ENCODE peak calls at places on chromosomes 2 and 18, in eight cellular contexts. One of them, this sample, is unnamed.

GRCh38 chr2:127566576-127566975 is 31.1 kb downstream of the MYO7B start:
- DNase-seq in HS-5: no peak
- DNase-seq in GM20000: no peak
- DNase-seq in activated T-helper 1 cell treated with anti-CD3 and anti-CD28 coated beads, Interleukin-2, amount 50 U/mL, for 16 hours: no peak
- DNase-seq in RWPE1: no peak
- DNase-seq in BE2C: no peak
- DNase-seq in T-cell: no peak
- DNase-seq in ureter: peak
- DNase-seq in this sample: no peak

GRCh38 chr2:204024503-204024902 is 87.9 kb downstream of the ICOS start:
- DNase-seq in HS-5: no peak
- DNase-seq in GM20000: no peak
- DNase-seq in activated T-helper 1 cell treated with anti-CD3 and anti-CD28 coated beads, Interleukin-2, amount 50 U/mL, for 16 hours: no peak
- DNase-seq in RWPE1: peak
- DNase-seq in BE2C: peak
- DNase-seq in T-cell: no peak
- DNase-seq in ureter: no peak
- DNase-seq in this sample: no peak

GRCh38 chr2:71606244-71606643 is 152.9 kb downstream of the DYSF start:
- DNase-seq in HS-5: no peak
- DNase-seq in GM20000: no peak
- DNase-seq in activated T-helper 1 cell treated with anti-CD3 and anti-CD28 coated beads, Interleukin-2, amount 50 U/mL, for 16 hours: no peak
- DNase-seq in RWPE1: no peak
- DNase-seq in BE2C: no peak
- DNase-seq in T-cell: no peak
- DNase-seq in ureter: no peak
- DNase-seq in this sample: no peak

GRCh38 chr18:51559198-51559901 is 361.9 kb upstream of the MEX3C start:
- DNase-seq in HS-5: no peak
- DNase-seq in GM20000: no peak
- DNase-seq in activated T-helper 1 cell treated with anti-CD3 and anti-CD28 coated beads, Interleukin-2, amount 50 U/mL, for 16 hours: no peak
- DNase-seq in RWPE1: no peak
- DNase-seq in BE2C: no peak
- DNase-seq in T-cell: no peak
- DNase-seq in ureter: no peak
- DNase-seq in this sample: no peak

GRCh38 chr2:38074775-38075435 is 1.0 kb downstream of the CYP1B1 start:
- DNase-seq in HS-5: no peak
- DNase-seq in GM20000: peak
- DNase-seq in activated T-helper 1 cell treated with anti-CD3 and anti-CD28 coated beads, Interleukin-2, amount 50 U/mL, for 16 hours: no peak
- DNase-seq in RWPE1: no peak
- DNase-seq in BE2C: no peak
- DNase-seq in T-cell: no peak
- DNase-seq in ureter: no peak
- DNase-seq in this sample: no peak

GRCh38 chr2:35530615-35531135 is 824.9 kb upstream of the CRIM1 start:
- DNase-seq in HS-5: no peak
- DNase-seq in GM20000: no peak
- DNase-seq in activated T-helper 1 cell treated with anti-CD3 and anti-CD28 coated beads, Interleukin-2, amount 50 U/mL, for 16 hours: no peak
- DNase-seq in RWPE1: no peak
- DNase-seq in BE2C: no peak
- DNase-seq in T-cell: no peak
- DNase-seq in ureter: no peak
- DNase-seq in this sample: no peak

GRCh38 chr2:59804662-59805258 is 748.7 kb downstream of the BCL11A start:
- DNase-seq in HS-5: no peak
- DNase-seq in GM20000: no peak
- DNase-seq in activated T-helper 1 cell treated with anti-CD3 and anti-CD28 coated beads, Interleukin-2, amount 50 U/mL, for 16 hours: no peak
- DNase-seq in RWPE1: no peak
- DNase-seq in BE2C: no peak
- DNase-seq in T-cell: no peak
- DNase-seq in ureter: no peak
- DNase-seq in this sample: no peak

GRCh38 chr2:201969938-201970785 is 63.5 kb upstream of the FZD7 start:
- DNase-seq in HS-5: no peak
- DNase-seq in GM20000: no peak
- DNase-seq in activated T-helper 1 cell treated with anti-CD3 and anti-CD28 coated beads, Interleukin-2, amount 50 U/mL, for 16 hours: no peak
- DNase-seq in RWPE1: no peak
- DNase-seq in BE2C: no peak
- DNase-seq in T-cell: no peak
- DNase-seq in ureter: no peak
- DNase-seq in this sample: no peak

GRCh38 chr2:216692636-216693413 is 2.5 kb downstream of the IGFBP5 start:
- DNase-seq in HS-5: no peak
- DNase-seq in GM20000: peak
- DNase-seq in activated T-helper 1 cell treated with anti-CD3 and anti-CD28 coated beads, Interleukin-2, amount 50 U/mL, for 16 hours: no peak
- DNase-seq in RWPE1: peak
- DNase-seq in BE2C: peak
- DNase-seq in T-cell: peak
- DNase-seq in ureter: peak
- DNase-seq in this sample: peak

GRCh38 chr2:12577567-12577966 is 139.2 kb upstream of the TRIB2 start:
- DNase-seq in HS-5: no peak
- DNase-seq in GM20000: no peak
- DNase-seq in activated T-helper 1 cell treated with anti-CD3 and anti-CD28 coated beads, Interleukin-2, amount 50 U/mL, for 16 hours: no peak
- DNase-seq in RWPE1: no peak
- DNase-seq in BE2C: no peak
- DNase-seq in T-cell: no peak
- DNase-seq in ureter: no peak
- DNase-seq in this sample: no peak

GRCh38 chr2:77104554-77104953 is 417.6 kb downstream of the LRRTM4 start:
- DNase-seq in HS-5: no peak
- DNase-seq in GM20000: no peak
- DNase-seq in activated T-helper 1 cell treated with anti-CD3 and anti-CD28 coated beads, Interleukin-2, amount 50 U/mL, for 16 hours: no peak
- DNase-seq in RWPE1: no peak
- DNase-seq in BE2C: no peak
- DNase-seq in T-cell: no peak
- DNase-seq in ureter: no peak
- DNase-seq in this sample: no peak

GRCh38 chr2:118221952-118222594 is 133.8 kb downstream of the INSIG2 start:
- DNase-seq in HS-5: peak
- DNase-seq in GM20000: peak
- DNase-seq in activated T-helper 1 cell treated with anti-CD3 and anti-CD28 coated beads, Interleukin-2, amount 50 U/mL, for 16 hours: no peak
- DNase-seq in RWPE1: peak
- DNase-seq in BE2C: peak
- DNase-seq in T-cell: peak
- DNase-seq in ureter: peak
- DNase-seq in this sample: peak

GRCh38 chr18:58418361-58418760 is 210.5 kb downstream of the ALPK2 start:
- DNase-seq in HS-5: no peak
- DNase-seq in GM20000: no peak
- DNase-seq in activated T-helper 1 cell treated with anti-CD3 and anti-CD28 coated beads, Interleukin-2, amount 50 U/mL, for 16 hours: no peak
- DNase-seq in RWPE1: no peak
- DNase-seq in BE2C: no peak
- DNase-seq in T-cell: no peak
- DNase-seq in ureter: no peak
- DNase-seq in this sample: no peak

GRCh38 chr18:49788327-49788908 is 24.9 kb downstream of the ACAA2 start:
- DNase-seq in HS-5: no peak
- DNase-seq in GM20000: peak
- DNase-seq in activated T-helper 1 cell treated with anti-CD3 and anti-CD28 coated beads, Interleukin-2, amount 50 U/mL, for 16 hours: no peak
- DNase-seq in RWPE1: no peak
- DNase-seq in BE2C: no peak
- DNase-seq in T-cell: no peak
- DNase-seq in ureter: no peak
- DNase-seq in this sample: no peak

GRCh38 chr2:23489471-23490400 is 104.8 kb downstream of the KLHL29 start:
- DNase-seq in HS-5: no peak
- DNase-seq in GM20000: no peak
- DNase-seq in activated T-helper 1 cell treated with anti-CD3 and anti-CD28 coated beads, Interleukin-2, amount 50 U/mL, for 16 hours: no peak
- DNase-seq in RWPE1: no peak
- DNase-seq in BE2C: no peak
- DNase-seq in T-cell: no peak
- DNase-seq in ureter: no peak
- DNase-seq in this sample: no peak

GRCh38 chr2:14427982-14428567 is 204.4 kb upstream of the LRATD1 start:
- DNase-seq in HS-5: peak
- DNase-seq in GM20000: no peak
- DNase-seq in activated T-helper 1 cell treated with anti-CD3 and anti-CD28 coated beads, Interleukin-2, amount 50 U/mL, for 16 hours: no peak
- DNase-seq in RWPE1: no peak
- DNase-seq in BE2C: no peak
- DNase-seq in T-cell: no peak
- DNase-seq in ureter: no peak
- DNase-seq in this sample: no peak

GRCh38 chr2:20451761-20452499 is 5.1 kb downstream of the RHOB start:
- DNase-seq in HS-5: no peak
- DNase-seq in GM20000: no peak
- DNase-seq in activated T-helper 1 cell treated with anti-CD3 and anti-CD28 coated beads, Interleukin-2, amount 50 U/mL, for 16 hours: no peak
- DNase-seq in RWPE1: no peak
- DNase-seq in BE2C: no peak
- DNase-seq in T-cell: no peak
- DNase-seq in ureter: peak
- DNase-seq in this sample: no peak

GRCh38 chr2:218839430-218839829 is 7.8 kb upstream of the PRKAG3 start:
- DNase-seq in HS-5: peak
- DNase-seq in GM20000: no peak
- DNase-seq in activated T-helper 1 cell treated with anti-CD3 and anti-CD28 coated beads, Interleukin-2, amount 50 U/mL, for 16 hours: no peak
- DNase-seq in RWPE1: no peak
- DNase-seq in BE2C: no peak
- DNase-seq in T-cell: no peak
- DNase-seq in ureter: no peak
- DNase-seq in this sample: no peak

GRCh38 chr18:48263913-48264506 is 145.2 kb downstream of the ZBTB7C start:
- DNase-seq in HS-5: peak
- DNase-seq in GM20000: no peak
- DNase-seq in activated T-helper 1 cell treated with anti-CD3 and anti-CD28 coated beads, Interleukin-2, amount 50 U/mL, for 16 hours: no peak
- DNase-seq in RWPE1: no peak
- DNase-seq in BE2C: peak
- DNase-seq in T-cell: no peak
- DNase-seq in ureter: no peak
- DNase-seq in this sample: no peak

GRCh38 chr2:74991977-74992376 is 33.5 kb downstream of the POLE4 start:
- DNase-seq in HS-5: no peak
- DNase-seq in GM20000: no peak
- DNase-seq in activated T-helper 1 cell treated with anti-CD3 and anti-CD28 coated beads, Interleukin-2, amount 50 U/mL, for 16 hours: no peak
- DNase-seq in RWPE1: peak
- DNase-seq in BE2C: no peak
- DNase-seq in T-cell: no peak
- DNase-seq in ureter: no peak
- DNase-seq in this sample: no peak

GRCh38 chr2:147182260-147182659 is 662.6 kb upstream of the ACVR2A start:
- DNase-seq in HS-5: no peak
- DNase-seq in GM20000: no peak
- DNase-seq in activated T-helper 1 cell treated with anti-CD3 and anti-CD28 coated beads, Interleukin-2, amount 50 U/mL, for 16 hours: peak
- DNase-seq in RWPE1: no peak
- DNase-seq in BE2C: no peak
- DNase-seq in T-cell: peak
- DNase-seq in ureter: no peak
- DNase-seq in this sample: peak

GRCh38 chr2:198441246-198441645 is 636.9 kb downstream of the PLCL1 start:
- DNase-seq in HS-5: peak
- DNase-seq in GM20000: no peak
- DNase-seq in activated T-helper 1 cell treated with anti-CD3 and anti-CD28 coated beads, Interleukin-2, amount 50 U/mL, for 16 hours: no peak
- DNase-seq in RWPE1: peak
- DNase-seq in BE2C: no peak
- DNase-seq in T-cell: no peak
- DNase-seq in ureter: no peak
- DNase-seq in this sample: no peak

GRCh38 chr2:189037518-189037917 is 63.3 kb downstream of the COL3A1 start:
- DNase-seq in HS-5: peak
- DNase-seq in GM20000: no peak
- DNase-seq in activated T-helper 1 cell treated with anti-CD3 and anti-CD28 coated beads, Interleukin-2, amount 50 U/mL, for 16 hours: no peak
- DNase-seq in RWPE1: peak
- DNase-seq in BE2C: no peak
- DNase-seq in T-cell: no peak
- DNase-seq in ureter: no peak
- DNase-seq in this sample: no peak

GRCh38 chr2:30447149-30448045 is at the start of gene LCLAT1:
- DNase-seq in HS-5: peak
- DNase-seq in GM20000: peak
- DNase-seq in activated T-helper 1 cell treated with anti-CD3 and anti-CD28 coated beads, Interleukin-2, amount 50 U/mL, for 16 hours: peak
- DNase-seq in RWPE1: peak
- DNase-seq in BE2C: peak
- DNase-seq in T-cell: peak
- DNase-seq in ureter: peak
- DNase-seq in this sample: peak

GRCh38 chr2:166031054-166031453 is 77.5 kb upstream of the TTC21B start:
- DNase-seq in HS-5: peak
- DNase-seq in GM20000: no peak
- DNase-seq in activated T-helper 1 cell treated with anti-CD3 and anti-CD28 coated beads, Interleukin-2, amount 50 U/mL, for 16 hours: no peak
- DNase-seq in RWPE1: peak
- DNase-seq in BE2C: no peak
- DNase-seq in T-cell: no peak
- DNase-seq in ureter: no peak
- DNase-seq in this sample: no peak

GRCh38 chr2:85376291-85377065 is 21.9 kb downstream of the ELMOD3 start:
- DNase-seq in HS-5: no peak
- DNase-seq in GM20000: no peak
- DNase-seq in activated T-helper 1 cell treated with anti-CD3 and anti-CD28 coated beads, Interleukin-2, amount 50 U/mL, for 16 hours: no peak
- DNase-seq in RWPE1: no peak
- DNase-seq in BE2C: no peak
- DNase-seq in T-cell: no peak
- DNase-seq in ureter: no peak
- DNase-seq in this sample: no peak

GRCh38 chr2:191845876-191846786 is 757 bp downstream of the CAVIN2 start:
- DNase-seq in HS-5: no peak
- DNase-seq in GM20000: no peak
- DNase-seq in activated T-helper 1 cell treated with anti-CD3 and anti-CD28 coated beads, Interleukin-2, amount 50 U/mL, for 16 hours: no peak
- DNase-seq in RWPE1: peak
- DNase-seq in BE2C: no peak
- DNase-seq in T-cell: no peak
- DNase-seq in ureter: peak
- DNase-seq in this sample: no peak

GRCh38 chr2:26477126-26477910 is 606 bp downstream of the OTOF start:
- DNase-seq in HS-5: no peak
- DNase-seq in GM20000: no peak
- DNase-seq in activated T-helper 1 cell treated with anti-CD3 and anti-CD28 coated beads, Interleukin-2, amount 50 U/mL, for 16 hours: no peak
- DNase-seq in RWPE1: no peak
- DNase-seq in BE2C: no peak
- DNase-seq in T-cell: no peak
- DNase-seq in ureter: no peak
- DNase-seq in this sample: no peak

GRCh38 chr2:54834721-54835120 is 111.3 kb downstream of the EML6 start:
- DNase-seq in HS-5: no peak
- DNase-seq in GM20000: no peak
- DNase-seq in activated T-helper 1 cell treated with anti-CD3 and anti-CD28 coated beads, Interleukin-2, amount 50 U/mL, for 16 hours: no peak
- DNase-seq in RWPE1: no peak
- DNase-seq in BE2C: no peak
- DNase-seq in T-cell: no peak
- DNase-seq in ureter: no peak
- DNase-seq in this sample: no peak

GRCh38 chr2:170554278-170554955 is 160.7 kb upstream of the SP5 start:
- DNase-seq in HS-5: peak
- DNase-seq in GM20000: no peak
- DNase-seq in activated T-helper 1 cell treated with anti-CD3 and anti-CD28 coated beads, Interleukin-2, amount 50 U/mL, for 16 hours: no peak
- DNase-seq in RWPE1: peak
- DNase-seq in BE2C: no peak
- DNase-seq in T-cell: no peak
- DNase-seq in ureter: no peak
- DNase-seq in this sample: no peak

GRCh38 chr2:70173520-70173919 is 17.3 kb downstream of the C2orf42 start:
- DNase-seq in HS-5: peak
- DNase-seq in GM20000: no peak
- DNase-seq in activated T-helper 1 cell treated with anti-CD3 and anti-CD28 coated beads, Interleukin-2, amount 50 U/mL, for 16 hours: no peak
- DNase-seq in RWPE1: no peak
- DNase-seq in BE2C: no peak
- DNase-seq in T-cell: no peak
- DNase-seq in ureter: no peak
- DNase-seq in this sample: no peak

GRCh38 chr2:110818767-110819481 is 86.6 kb downstream of the ACOXL start:
- DNase-seq in HS-5: no peak
- DNase-seq in GM20000: no peak
- DNase-seq in activated T-helper 1 cell treated with anti-CD3 and anti-CD28 coated beads, Interleukin-2, amount 50 U/mL, for 16 hours: no peak
- DNase-seq in RWPE1: no peak
- DNase-seq in BE2C: no peak
- DNase-seq in T-cell: no peak
- DNase-seq in ureter: no peak
- DNase-seq in this sample: no peak

This sample was measured in CD4-positive, CD25-positive, alpha-beta regulatory T cell.